ENCODE peak calls at places on chromosomes 11 and 22, in five cellular contexts. H is left cardiac atrium; F is AG08395; K is activated naive CD4-positive, alpha-beta T cell treated with anti-CD3 and anti-CD28 coated beads, Interleukin-2, amount 10 ng/mL, durations not matched to agents 7 days and 5 days; J is NCI-H2171. W is an unnamed sample.

GRCh38 chr22:38923463-38924196 is 33.8 kb upstream of the APOBEC3A start:
- DNase-seq in J (peak), F (peak), H (peak), K (no peak), W (peak)

GRCh38 chr11:64284048-64284961 is at the start of gene BAD:
- DNase-seq in K (peak), H (peak), F (peak), J (peak), W (peak)

GRCh38 chr11:15006139-15006759 is 34.1 kb upstream of the CALCA start:
- DNase-seq in F (peak), K (no peak), J (no peak), H (no peak), W (no peak)

GRCh38 chr11:1877211-1878133 is 14.2 kb downstream of the PRR33 start:
- DNase-seq in F (no peak), K (peak), J (no peak), H (peak), W (peak)

GRCh38 chr22:44033689-44034088 is 9.6 kb downstream of the PARVB start:
- DNase-seq in F (no peak), J (no peak), H (no peak), K (no peak), W (no peak)

GRCh38 chr11:32148824-32149223 is 58.0 kb downstream of the RCN1 start:
- DNase-seq in F (peak), K (no peak), H (no peak), J (no peak), W (no peak)

GRCh38 chr22:29520851-29521250 is 32.7 kb downstream of the THOC5 start:
- DNase-seq in F (peak), K (no peak), H (no peak), J (no peak), W (no peak)

GRCh38 chr22:20437253-20438065 is at the start of gene SCARF2:
- DNase-seq in K (no peak), J (no peak), F (peak), H (peak), W (peak)

GRCh38 chr11:86103808-86104207 is 34.9 kb upstream of the PICALM start:
- DNase-seq in F (no peak), J (no peak), K (no peak), H (no peak), W (no peak)

GRCh38 chr11:80451105-80451504 is 1010.3 kb upstream of the TENM4 start:
- DNase-seq in F (no peak), J (no peak), H (no peak), K (no peak), W (no peak)

GRCh38 chr11:103682318-103683184 is 353.9 kb upstream of the DDI1 start:
- DNase-seq in F (peak), J (no peak), K (peak), H (peak), W (peak)

GRCh38 chr11:66523611-66524010 is 13.2 kb downstream of the BBS1 start:
- DNase-seq in J (no peak), F (no peak), K (no peak), H (peak), W (no peak)

GRCh38 chr11:124302291-124302690 is 11.5 kb downstream of the OR8D1 start:
- DNase-seq in J (no peak), K (no peak), F (no peak), H (no peak), W (no peak)

GRCh38 chr11:101436511-101437142 is 147.2 kb downstream of the TRPC6 start:
- DNase-seq in K (peak), F (peak), H (peak), J (no peak), W (peak)

GRCh38 chr11:33448461-33449130 is 191.4 kb downstream of the HIPK3 start:
- DNase-seq in K (no peak), H (no peak), F (no peak), J (no peak), W (no peak)

GRCh38 chr11:106988151-106988806 is 30.0 kb downstream of the GUCY1A2 start:
- DNase-seq in J (no peak), H (no peak), K (no peak), F (peak), W (peak)

GRCh38 chr22:21834869-21835268 is 32.6 kb downstream of the MAPK1 start:
- DNase-seq in J (no peak), K (no peak), F (no peak), H (no peak), W (no peak)

GRCh38 chr11:68946416-68947090 is 34.2 kb downstream of the MRGPRD start:
- DNase-seq in F (peak), J (no peak), K (no peak), H (peak), W (peak)

GRCh38 chr11:69115586-69116560 is 39.9 kb upstream of the SMIM38 start:
- DNase-seq in J (no peak), F (no peak), K (no peak), H (peak), W (no peak)

GRCh38 chr22:19822301-19823117 is 32.2 kb downstream of the GNB1L start:
- DNase-seq in J (no peak), H (no peak), F (no peak), K (no peak), W (no peak)

GRCh38 chr11:62976109-62976508 is 8.7 kb downstream of the SLC22A6 start:
- DNase-seq in J (no peak), H (no peak), F (no peak), K (no peak), W (no peak)

GRCh38 chr22:22125579-22126468 is 118.8 kb upstream of the VPREB1 start:
- DNase-seq in H (no peak), K (no peak), J (no peak), F (no peak), W (no peak)

GRCh38 chr11:29534831-29535230 is 482.0 kb downstream of the KCNA4 start:
- DNase-seq in J (no peak), F (peak), K (no peak), H (no peak), W (no peak)

GRCh38 chr22:45441158-45441557 is 27.7 kb downstream of the RIBC2 start:
- DNase-seq in H (peak), F (peak), J (peak), K (peak), W (peak)

GRCh38 chr22:30864441-30865420 is 103.8 kb downstream of the MORC2 start:
- DNase-seq in H (no peak), J (no peak), F (peak), K (no peak), W (no peak)

GRCh38 chr11:91730071-91730470 is 494.5 kb upstream of the FAT3 start:
- DNase-seq in K (no peak), F (no peak), H (no peak), J (no peak), W (no peak)

GRCh38 chr11:2790581-2790925 is 90.8 kb upstream of the KCNQ1OT1 start:
- DNase-seq in K (peak), J (no peak), F (no peak), H (peak), W (peak)

GRCh38 chr11:80595011-80595410 is 1154.2 kb upstream of the TENM4 start:
- DNase-seq in J (no peak), H (no peak), K (no peak), F (no peak), W (no peak)

GRCh38 chr11:103773537-103773936 is 262.9 kb upstream of the DDI1 start:
- DNase-seq in F (no peak), H (no peak), J (no peak), K (no peak), W (no peak)

GRCh38 chr11:1521382-1522080 is 35.0 kb upstream of the MOB2 start:
- DNase-seq in F (no peak), H (no peak), K (no peak), J (no peak), W (no peak)

GRCh38 chr11:72583177-72583553 is 91.1 kb downstream of the PDE2A start:
- DNase-seq in K (no peak), J (no peak), F (no peak), H (peak), W (no peak)

GRCh38 chr11:43736502-43737193 is 56.1 kb downstream of the HSD17B12 start:
- DNase-seq in H (no peak), K (no peak), J (peak), F (peak), W (no peak)

GRCh38 chr11:15055620-15056356 is 17.6 kb upstream of the CALCB start:
- DNase-seq in F (no peak), K (no peak), H (no peak), J (no peak), W (no peak)

GRCh38 chr11:3666023-3666530 is 5.1 kb downstream of the CHRNA10 start:
- DNase-seq in H (no peak), K (no peak), F (no peak), J (no peak), W (no peak)

W was measured in uterus.